ENCODE peak calls at places on chromosomes 11 and 22, in ten cellular contexts. E is Peyer's patch, C is fibroblast of the aortic adventitia, N is stomach, Z is tibial artery, H is BE2C, L is neuronal stem cell, Q is K562, G is AG09309, F is cardiac fibroblast. D is an unnamed sample.

GRCh38 chr11:119056397-119056999 is 507 bp downstream of the HYOU1 start:
- DNase-seq in E (peak; percentile 72), C (no peak), N (peak; percentile 62), Z (no peak), H (peak; percentile 47), L (peak; percentile 32), Q (peak; percentile 38), G (no peak), F (peak; percentile 5), D (no peak)

GRCh38 chr22:44615146-44615545 is 86.9 kb upstream of the PRR5 start:
- DNase-seq in E (no peak), C (no peak), N (no peak), Z (no peak), H (no peak), L (no peak), Q (no peak), G (no peak), F (no peak), D (no peak)

GRCh38 chr11:132116516-132116915 is 746.1 kb downstream of the NTM start:
- DNase-seq in E (no peak), C (no peak), N (no peak), Z (no peak), H (no peak), L (no peak), Q (no peak), G (no peak), F (no peak), D (no peak)

GRCh38 chr22:17774206-17774927 is at the start of gene BID:
- DNase-seq in E (peak; percentile 80), C (no peak), N (peak; percentile 60), Z (no peak), H (peak; percentile 51), L (no peak), Q (peak; percentile 81), G (no peak), F (no peak), D (no peak)

GRCh38 chr11:133529807-133530500 is 2.3 kb downstream of the OPCML start:
- DNase-seq in E (no peak), C (no peak), N (no peak), Z (no peak), H (no peak), L (no peak), Q (no peak), G (no peak), F (no peak), D (no peak)

GRCh38 chr11:123371506-123372297 is 58.4 kb upstream of the GRAMD1B start:
- DNase-seq in E (no peak), C (no peak), N (no peak), Z (no peak), H (no peak), L (no peak), Q (no peak), G (no peak), F (no peak), D (no peak)

GRCh38 chr11:45580399-45580798 is 85.0 kb downstream of the CHST1 start:
- DNase-seq in E (no peak), C (peak; percentile 37), N (no peak), Z (no peak), H (no peak), L (peak; percentile 41), Q (peak; percentile 18), G (no peak), F (peak; percentile 62), D (no peak)

GRCh38 chr22:32830473-32830872 is 29.0 kb downstream of the TIMP3 start:
- DNase-seq in E (no peak), C (no peak), N (no peak), Z (peak; percentile 66), H (no peak), L (peak; percentile 49), Q (no peak), G (no peak), F (no peak), D (no peak)

GRCh38 chr11:117583063-117583801 is 213.8 kb downstream of the DSCAML1 start:
- DNase-seq in E (no peak), C (no peak), N (no peak), Z (peak; percentile 64), H (peak; percentile 68), L (peak; percentile 30), Q (no peak), G (no peak), F (no peak), D (no peak)

GRCh38 chr11:19110290-19110689 is 6.7 kb upstream of the ZDHHC13 start:
- DNase-seq in E (no peak), C (no peak), N (peak; percentile 45), Z (no peak), H (no peak), L (no peak), Q (no peak), G (no peak), F (peak; percentile 7), D (no peak)

GRCh38 chr11:8822476-8822875 is 88.5 kb upstream of the AKIP1 start:
- DNase-seq in E (no peak), C (no peak), N (no peak), Z (no peak), H (no peak), L (no peak), Q (no peak), G (no peak), F (no peak), D (no peak)

GRCh38 chr11:67167715-67168114 is 48.7 kb downstream of the KDM2A start:
- DNase-seq in E (no peak), C (no peak), N (no peak), Z (no peak), H (no peak), L (no peak), Q (no peak), G (no peak), F (no peak), D (no peak)
- H3K4me3 ChIP-seq in E (no peak overlapping the region), C (no peak overlapping the region), N (no peak overlapping the region), Z (no peak overlapping the region), H (no peak overlapping the region), L (no peak overlapping the region), Q (no peak overlapping the region), G (no peak overlapping the region), F (no peak overlapping the region), D (no peak overlapping the region)

GRCh38 chr11:4388221-4388620 is 5.3 kb downstream of the TRIM21 start:
- DNase-seq in E (no peak), C (no peak), N (no peak), Z (no peak), H (no peak), L (no peak), Q (no peak), G (no peak), F (no peak), D (no peak)

DNA sequence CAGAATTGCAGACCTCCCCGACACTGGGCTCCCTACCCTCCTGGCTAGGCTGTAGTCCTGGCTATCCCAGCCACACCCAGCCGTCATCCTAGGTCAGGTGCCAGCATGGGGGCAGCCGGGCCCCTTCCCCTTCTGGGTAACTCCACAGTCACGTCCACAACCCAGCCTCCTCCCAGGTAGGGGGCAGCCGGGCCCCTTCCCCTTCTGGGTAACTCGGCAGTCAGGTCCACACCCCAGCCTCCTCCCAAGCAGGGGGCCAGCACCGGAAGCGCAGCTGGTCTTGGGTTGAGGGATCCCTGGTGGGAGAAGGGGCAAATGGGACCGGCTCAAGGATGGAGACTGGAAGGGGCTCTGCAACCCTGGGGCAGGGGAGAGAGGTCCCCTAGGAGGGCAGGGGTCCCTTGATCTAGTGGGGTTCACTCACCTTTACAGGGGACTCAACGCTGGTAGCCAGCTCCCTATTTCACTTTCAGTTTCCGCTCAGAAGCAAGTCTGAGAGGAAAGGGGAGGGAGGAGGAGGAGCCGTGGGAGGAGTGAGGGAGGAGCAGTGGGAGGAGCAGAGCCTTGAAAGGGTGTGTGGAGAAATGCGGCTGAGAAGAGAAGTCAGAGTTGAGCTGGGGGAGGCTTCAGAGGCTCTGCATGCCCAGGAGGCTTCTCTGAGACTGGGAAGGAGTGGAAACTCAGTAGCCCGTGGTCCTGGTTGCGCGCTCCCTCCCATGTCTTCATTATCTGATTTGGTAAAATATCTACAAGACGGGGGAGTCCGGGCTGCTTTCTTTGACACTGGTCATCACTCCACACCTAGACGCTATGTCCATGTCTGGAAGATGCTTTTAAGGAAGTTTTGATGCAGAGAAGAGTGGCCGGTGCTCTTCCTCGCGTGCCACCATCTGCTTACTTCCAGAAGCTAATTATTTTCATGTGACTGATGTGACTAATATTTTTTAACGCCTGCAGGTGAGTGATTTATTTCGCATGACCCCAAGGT is at the start of gene TRIM21:
- DNase-seq in E (peak; percentile 87), C (peak; percentile 79), N (peak; percentile 87), Z (peak; percentile 91), H (peak; percentile 41), L (peak; percentile 62), Q (peak; percentile 84), G (peak; percentile 46), F (peak; percentile 88), D (peak; percentile 31)
- H3K4me3 ChIP-seq in E (peak within 1 kb of the TSS; percentile 100), C (peak within 1 kb of the TSS; percentile 100), N (peak within 1 kb of the TSS; percentile 92), Z (peak within 1 kb of the TSS; percentile 72), H (peak within 1 kb of the TSS; percentile 76), L (peak within 1 kb of the TSS; percentile 68), Q (peak within 1 kb of the TSS; percentile 87), G (peak within 1 kb of the TSS; percentile 94), F (peak within 1 kb of the TSS; percentile 97), D (peak within 1 kb of the TSS; percentile 95)

GRCh38 chr11:61104963-61105362 is 2.7 kb downstream of the CD5 start:
- DNase-seq in E (no peak), C (no peak), N (no peak), Z (no peak), H (no peak), L (no peak), Q (no peak), G (no peak), F (no peak), D (no peak)
- H3K4me3 ChIP-seq in E (no peak overlapping the region), C (no peak overlapping the region), N (no peak overlapping the region), Z (no peak overlapping the region), H (no peak overlapping the region), L (no peak overlapping the region), Q (no peak overlapping the region), G (no peak overlapping the region), F (no peak overlapping the region), D (no peak overlapping the region)

GRCh38 chr11:128517457-128518230 is 69.7 kb downstream of the ETS1 start:
- DNase-seq in E (no peak), C (peak; percentile 57), N (no peak), Z (no peak), H (no peak), L (no peak), Q (no peak), G (peak; percentile 46), F (peak; percentile 70), D (no peak)
- H3K4me3 ChIP-seq in E (peak overlapping the region; percentile 75), C (peak overlapping the region; percentile 52), N (peak overlapping the region; percentile 60), Z (peak overlapping the region; percentile 85), H (no peak overlapping the region), L (no peak overlapping the region), Q (no peak overlapping the region), G (peak overlapping the region; percentile 21), F (peak overlapping the region; percentile 86), D (peak overlapping the region; percentile 82)

D was measured in AG04449.